ENCODE peak calls at places on chromosomes 6 and 20, in nine cellular contexts. X is right lobe of liver, D is breast epithelium, V is MCF 10A, L is cardiac fibroblast, W is ascending aorta, S is endothelial cell, O is AG04450, P is H9. K is an unnamed sample.

GRCh38 chr6:91476000-91476399 is 889.1 kb upstream of the MAP3K7 start:
- DNase-seq in X (no peak), D (no peak), V (peak), L (no peak), W (no peak), S (no peak), O (peak), P (no peak), K (no peak)

GRCh38 chr6:1400126-1400850 is 10.9 kb downstream of the FOXF2 start:
- DNase-seq in X (peak), D (peak), V (no peak), L (no peak), W (peak), S (no peak), O (no peak), P (no peak), K (no peak)

GRCh38 chr6:38638941-38639497 is 710 bp downstream of the BTBD9 start:
- DNase-seq in X (no peak), D (no peak), V (peak), L (peak), W (peak), S (peak), O (no peak), P (no peak), K (peak)

GRCh38 chr20:57587278-57587988 is 26.5 kb downstream of the PCK1 start:
- DNase-seq in X (peak), D (no peak), V (no peak), L (no peak), W (no peak), S (no peak), O (no peak), P (no peak), K (no peak)

GRCh38 chr20:10309326-10309725 is 90.7 kb downstream of the SNAP25 start:
- DNase-seq in X (no peak), D (no peak), V (peak), L (peak), W (no peak), S (no peak), O (peak), P (no peak), K (no peak)

GRCh38 chr6:44225579-44226325 is 2.4 kb downstream of the SLC29A1 start:
- DNase-seq in X (peak), D (no peak), V (no peak), L (no peak), W (no peak), S (no peak), O (no peak), P (no peak), K (no peak)

GRCh38 chr6:170572704-170573466 is 11.6 kb downstream of the PDCD2 start:
- DNase-seq in X (no peak), D (no peak), V (no peak), L (peak), W (no peak), S (no peak), O (no peak), P (no peak), K (no peak)

GRCh38 chr6:155325700-155326516 is 11.6 kb upstream of the TFB1M start:
- DNase-seq in X (no peak), D (no peak), V (peak), L (no peak), W (no peak), S (no peak), O (no peak), P (no peak), K (no peak)

GRCh38 chr6:15309611-15310283 is 63.9 kb downstream of the JARID2 start:
- DNase-seq in X (no peak), D (no peak), V (no peak), L (no peak), W (no peak), S (no peak), O (no peak), P (no peak), K (no peak)

GRCh38 chr6:6823030-6823429 is 234.5 kb downstream of the LY86 start:
- DNase-seq in X (no peak), D (no peak), V (no peak), L (no peak), W (no peak), S (no peak), O (no peak), P (no peak), K (no peak)

GRCh38 chr6:13447949-13448724 is 39.3 kb downstream of the GFOD1 start:
- DNase-seq in X (no peak), D (no peak), V (no peak), L (no peak), W (peak), S (no peak), O (no peak), P (no peak), K (peak)

GRCh38 chr6:137234505-137234863 is 15.3 kb upstream of the IFNGR1 start:
- DNase-seq in X (no peak), D (no peak), V (peak), L (peak), W (no peak), S (no peak), O (no peak), P (no peak), K (peak)

GRCh38 chr20:14609328-14610221 is 272.2 kb upstream of the FLRT3 start:
- DNase-seq in X (no peak), D (no peak), V (no peak), L (no peak), W (no peak), S (no peak), O (no peak), P (no peak), K (no peak)

GRCh38 chr6:100726741-100727140 is 154.4 kb downstream of the ASCC3 start:
- DNase-seq in X (no peak), D (no peak), V (no peak), L (peak), W (no peak), S (no peak), O (no peak), P (no peak), K (no peak)

GRCh38 chr6:127581576-127581975 is 4.6 kb downstream of the C6orf58 start:
- DNase-seq in X (no peak), D (no peak), V (no peak), L (no peak), W (no peak), S (no peak), O (no peak), P (no peak), K (no peak)

GRCh38 chr6:102075539-102075938 is 682.0 kb downstream of the GRIK2 start:
- DNase-seq in X (no peak), D (no peak), V (peak), L (peak), W (no peak), S (no peak), O (no peak), P (no peak), K (no peak)

GRCh38 chr6:21850682-21851081 is 257.1 kb downstream of the SOX4 start:
- DNase-seq in X (no peak), D (no peak), V (no peak), L (no peak), W (no peak), S (no peak), O (no peak), P (no peak), K (no peak)

GRCh38 chr6:111105578-111105977 is 18.3 kb downstream of the SLC16A10 start:
- DNase-seq in X (peak), D (peak), V (peak), L (peak), W (no peak), S (no peak), O (no peak), P (no peak), K (no peak)

GRCh38 chr6:6725834-6726194 is 137.3 kb downstream of the LY86 start:
- DNase-seq in X (no peak), D (no peak), V (no peak), L (no peak), W (no peak), S (no peak), O (no peak), P (no peak), K (peak)

GRCh38 chr6:128057541-128058335 is 156.9 kb upstream of the THEMIS start:
- DNase-seq in X (no peak), D (no peak), V (no peak), L (peak), W (no peak), S (no peak), O (no peak), P (no peak), K (no peak)

GRCh38 chr6:39114395-39114706 is 635 bp downstream of the SAYSD1 start:
- DNase-seq in X (no peak), D (no peak), V (no peak), L (no peak), W (no peak), S (no peak), O (no peak), P (no peak), K (no peak)

GRCh38 chr6:26224940-26225847 is 138.0 kb downstream of the HFE start:
- DNase-seq in X (no peak), D (no peak), V (no peak), L (peak), W (no peak), S (no peak), O (peak), P (peak), K (no peak)

GRCh38 chr6:89951574-89952360 is 57.5 kb downstream of the GJA10 start:
- DNase-seq in X (peak), D (no peak), V (peak), L (peak), W (no peak), S (no peak), O (no peak), P (peak), K (no peak)

GRCh38 chr6:170438402-170438753 is 114.7 kb downstream of the PSMB1 start:
- DNase-seq in X (peak), D (no peak), V (peak), L (peak), W (peak), S (peak), O (peak), P (peak), K (no peak)

GRCh38 chr20:1184638-1185315 is at the start of gene TMEM74B:
- DNase-seq in X (no peak), D (no peak), V (no peak), L (no peak), W (no peak), S (peak), O (no peak), P (no peak), K (no peak)

GRCh38 chr6:53967415-53967814 is 143.8 kb upstream of the MLIP start:
- DNase-seq in X (no peak), D (no peak), V (no peak), L (no peak), W (no peak), S (no peak), O (no peak), P (no peak), K (no peak)

GRCh38 chr6:153616506-153616905 is 422.5 kb upstream of the OPRM1 start:
- DNase-seq in X (no peak), D (no peak), V (no peak), L (no peak), W (no peak), S (no peak), O (no peak), P (peak), K (no peak)

GRCh38 chr20:36181934-36182603 is 27.5 kb downstream of the EPB41L1 start:
- DNase-seq in X (no peak), D (no peak), V (peak), L (peak), W (no peak), S (no peak), O (peak), P (no peak), K (no peak)

GRCh38 chr20:32574296-32575226 is 10.6 kb downstream of the NOL4L start:
- DNase-seq in X (no peak), D (no peak), V (peak), L (peak), W (no peak), S (no peak), O (peak), P (peak), K (peak)

GRCh38 chr20:5918856-5919633 is 31.3 kb downstream of the TRMT6 start:
- DNase-seq in X (no peak), D (no peak), V (peak), L (peak), W (no peak), S (no peak), O (no peak), P (no peak), K (no peak)

GRCh38 chr20:57193094-57193493 is 73.3 kb downstream of the BMP7 start:
- DNase-seq in X (no peak), D (no peak), V (no peak), L (no peak), W (no peak), S (no peak), O (no peak), P (no peak), K (no peak)

DNA sequence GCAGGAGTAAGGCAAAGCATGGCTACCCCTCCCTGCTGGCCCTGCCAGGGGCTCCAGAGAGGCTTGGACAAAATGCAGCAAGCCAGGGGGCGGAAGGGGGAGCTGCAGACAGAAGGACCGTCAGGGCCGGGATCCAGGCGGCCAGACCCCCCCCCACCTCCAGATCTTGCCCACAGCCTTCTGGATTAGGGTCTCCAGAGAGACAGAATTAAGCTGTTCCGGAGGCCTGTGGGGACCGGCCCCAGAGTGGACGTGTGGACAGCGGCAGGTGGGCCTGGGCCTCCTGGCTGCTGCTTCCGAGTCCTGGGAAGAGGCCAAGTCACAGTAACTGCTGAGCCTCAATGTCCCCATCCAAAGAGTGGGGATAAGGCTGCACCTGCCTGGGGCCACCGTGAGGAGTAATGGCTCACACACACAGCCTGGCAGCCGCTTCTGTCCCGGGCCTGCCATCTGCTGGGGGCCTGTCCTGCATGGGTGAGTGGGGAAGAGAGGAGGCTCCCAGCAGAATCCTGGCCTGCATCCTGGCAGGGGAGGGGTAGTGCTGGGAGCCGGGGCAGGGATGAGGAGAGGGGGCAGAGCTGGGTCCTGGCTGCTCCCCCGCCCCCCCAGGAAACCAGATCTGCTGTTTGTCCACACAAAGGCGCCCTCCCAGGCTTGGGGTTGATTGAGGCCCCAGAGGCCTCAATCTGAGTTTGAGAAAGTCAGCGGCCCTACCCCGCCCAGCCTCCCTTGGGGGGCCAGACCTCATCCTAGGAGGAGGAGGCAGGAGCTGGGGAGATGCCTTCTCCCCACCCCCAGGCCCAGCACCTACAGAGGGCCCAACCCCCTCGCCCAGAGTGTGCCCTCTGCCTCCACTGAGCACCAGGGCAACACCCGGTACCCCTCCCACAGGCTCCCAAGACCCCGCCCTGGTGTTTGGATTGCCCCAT is 3.9 kb downstream of the LAMA5 start:
- DNase-seq in X (peak), D (no peak), V (peak), L (no peak), W (peak), S (no peak), O (no peak), P (peak), K (no peak)
- TF ChIP-seq CTCF in X (no peak), D (no peak), V (peak), L (no peak), W (no peak), S (no peak), O (no peak), P (peak), K (no peak)

GRCh38 chr6:10510592-10511367 is 10.4 kb upstream of the GCNT2 start:
- DNase-seq in X (peak), D (peak), V (peak), L (peak), W (peak), S (peak), O (no peak), P (peak), K (peak)

GRCh38 chr6:10511477-10511876 is 9.7 kb upstream of the GCNT2 start:
- DNase-seq in X (no peak), D (no peak), V (no peak), L (peak), W (no peak), S (no peak), O (no peak), P (no peak), K (no peak)

GRCh38 chr6:10507715-10508114 is 13.4 kb upstream of the GCNT2 start:
- DNase-seq in X (no peak), D (no peak), V (no peak), L (no peak), W (no peak), S (no peak), O (no peak), P (no peak), K (no peak)

GRCh38 chr6:10507298-10507697 is 13.9 kb upstream of the GCNT2 start:
- DNase-seq in X (no peak), D (no peak), V (no peak), L (no peak), W (no peak), S (no peak), O (no peak), P (no peak), K (no peak)

DNA sequence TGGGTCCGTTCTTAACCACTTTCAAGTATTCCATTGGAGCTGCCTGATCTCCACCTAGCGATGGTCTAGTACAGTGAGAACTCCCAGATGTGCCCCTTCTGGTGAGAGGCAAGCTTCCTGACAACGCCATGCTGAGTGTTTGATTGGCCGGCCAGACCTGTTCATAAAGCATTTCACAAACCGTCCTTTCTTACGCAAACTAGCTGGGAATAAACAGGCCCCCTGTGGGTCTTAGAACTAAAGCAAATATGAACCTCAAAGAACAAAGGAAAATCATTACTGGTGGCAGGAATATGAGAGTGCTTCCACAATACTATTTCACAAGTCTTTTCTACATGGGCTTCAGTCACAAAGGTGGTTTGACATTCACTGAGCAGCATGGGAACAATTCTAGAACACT is 15.6 kb upstream of the GCNT2 start:
- DNase-seq in X (no peak), D (no peak), V (no peak), L (no peak), W (no peak), S (no peak), O (no peak), P (no peak), K (no peak)
- TF ChIP-seq CTCF in X (no peak), D (no peak), V (no peak), L (no peak), W (no peak), S (no peak), O (no peak), P (peak), K (no peak)

DNA sequence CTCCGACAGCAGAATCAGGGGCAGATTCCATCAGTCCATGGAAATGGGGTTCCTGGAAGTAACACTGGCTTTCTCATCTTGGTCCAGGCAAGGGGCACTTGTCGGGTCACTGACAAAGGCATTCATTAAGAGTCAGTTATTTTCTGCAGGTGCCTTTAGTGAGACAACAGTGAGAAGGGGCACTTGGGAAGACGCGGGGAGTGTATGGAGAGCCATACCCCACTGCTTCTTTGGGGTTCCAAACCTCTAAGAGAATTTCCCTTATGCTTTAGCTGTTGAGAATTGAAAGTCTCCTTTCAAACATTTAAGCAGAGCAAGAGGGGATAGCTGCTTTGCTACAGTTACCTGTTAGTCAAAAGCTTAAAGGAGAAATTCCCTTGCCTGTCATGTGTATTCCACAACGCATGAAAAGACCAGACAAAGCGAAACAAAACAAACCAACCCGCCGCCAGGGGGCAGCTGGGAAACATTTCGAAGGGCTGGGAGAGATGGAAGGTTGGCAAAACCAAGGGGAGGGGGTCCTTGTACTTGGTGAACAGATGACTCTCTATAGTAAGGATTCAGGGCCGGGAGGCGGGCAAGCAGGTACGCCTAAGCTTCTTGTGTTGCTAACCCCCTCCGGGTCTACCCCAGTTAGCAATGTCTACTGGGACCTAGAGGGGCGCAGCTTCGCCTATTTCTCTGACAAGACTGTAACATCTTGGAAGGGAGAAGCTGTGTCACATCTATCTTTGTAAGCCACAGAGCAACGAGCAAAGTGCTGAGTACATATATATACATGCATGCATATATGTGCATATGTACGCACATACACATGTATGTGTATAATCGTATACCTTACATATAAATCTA is 474.9 kb upstream of the AGPAT4 start:
- DNase-seq in X (peak), D (no peak), V (peak), L (peak), W (no peak), S (peak), O (no peak), P (peak), K (no peak)
- TF ChIP-seq CTCF in X (peak), D (no peak), V (peak), L (peak), W (no peak), S (peak), O (peak), P (peak), K (peak)

GRCh38 chr6:135675862-135676261 is 175.6 kb upstream of the PDE7B start:
- DNase-seq in X (no peak), D (no peak), V (peak), L (peak), W (no peak), S (peak), O (no peak), P (peak), K (peak)
- TF ChIP-seq CTCF in X (no peak), D (no peak), V (no peak), L (no peak), W (no peak), S (peak), O (peak), P (peak), K (peak)

DNA sequence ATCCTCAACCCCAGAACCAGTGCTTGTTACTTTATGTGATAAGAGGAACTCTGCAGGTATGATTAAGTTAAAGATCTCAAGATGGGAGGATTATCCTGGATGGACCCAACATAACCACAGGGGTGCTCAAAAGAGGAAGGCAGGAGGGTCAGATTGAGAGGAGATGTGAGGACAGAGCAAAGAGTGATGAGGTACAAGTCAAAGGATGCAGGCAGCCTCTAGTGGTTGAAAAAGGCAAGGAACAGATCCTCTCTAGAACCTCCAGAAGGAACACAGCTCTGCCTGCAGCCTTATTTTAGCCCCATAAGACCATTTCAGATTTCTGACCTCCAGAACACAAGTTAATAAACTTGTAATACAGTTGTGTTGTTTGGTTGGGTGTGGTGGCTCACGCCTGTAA is 41.2 kb downstream of the PDSS2 start:
- DNase-seq in X (no peak), D (no peak), V (peak), L (peak), W (no peak), S (no peak), O (no peak), P (peak), K (peak)
- TF ChIP-seq CTCF in X (peak), D (no peak), V (peak), L (peak), W (no peak), S (peak), O (peak), P (peak), K (peak)

DNA sequence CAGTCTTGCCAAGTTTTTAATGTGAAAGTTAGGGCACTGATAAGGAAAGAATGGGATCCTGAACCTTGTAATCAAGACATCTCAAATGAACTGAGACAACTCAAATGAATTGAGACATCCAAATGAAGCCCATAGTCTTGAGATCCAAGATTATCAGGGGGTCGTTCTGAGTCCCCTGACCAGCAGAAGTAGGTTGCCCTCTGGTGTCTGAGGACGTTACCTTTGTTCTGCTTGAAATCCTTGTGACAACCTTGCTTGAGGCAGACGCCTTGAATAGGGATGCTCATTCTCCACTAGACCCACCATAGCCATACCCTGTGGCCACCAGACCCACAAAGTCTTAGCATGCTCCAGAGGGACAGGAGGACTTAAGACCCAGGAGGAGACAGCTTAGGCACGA is 37.7 kb downstream of the ZBTB9 start:
- DNase-seq in X (no peak), D (no peak), V (no peak), L (no peak), W (no peak), S (no peak), O (no peak), P (no peak), K (no peak)
- TF ChIP-seq CTCF in X (no peak), D (no peak), V (no peak), L (no peak), W (no peak), S (no peak), O (no peak), P (peak), K (no peak)